ENCODE peak calls at places on chromosomes 2 and 18, in eight cellular contexts. S, U, J, R, T, C, M and O are unnamed samples.

GRCh38 chr2:139480251-139480650 is 700.1 kb upstream of the NXPH2 start:
- DNase-seq in S (no peak), U (no peak), J (no peak), R (no peak), T (no peak), C (no peak), M (no peak), O (no peak)

GRCh38 chr18:35029103-35029502 is 12.1 kb upstream of the MAPRE2 start:
- DNase-seq in S (no peak), U (peak; percentile 62), J (no peak), R (no peak), T (no peak), C (peak; percentile 57), M (no peak), O (no peak)

GRCh38 chr2:241767464-241768250 is 9.0 kb upstream of the GAL3ST2 start:
- DNase-seq in S (no peak), U (no peak), J (peak; percentile 71), R (peak; percentile 43), T (no peak), C (no peak), M (peak; percentile 48), O (peak; percentile 8)

GRCh38 chr2:109348645-109349554 is 219.9 kb downstream of the SH3RF3 start:
- DNase-seq in S (no peak), U (no peak), J (no peak), R (peak; percentile 28), T (peak; percentile 46), C (no peak), M (peak; percentile 37), O (no peak)

GRCh38 chr2:20104900-20105545 is 53.6 kb upstream of the LAPTM4A start:
- DNase-seq in S (no peak), U (no peak), J (no peak), R (no peak), T (no peak), C (no peak), M (no peak), O (no peak)

GRCh38 chr2:105712981-105713596 is 31.6 kb upstream of the NCK2 start:
- DNase-seq in S (no peak), U (no peak), J (no peak), R (no peak), T (no peak), C (no peak), M (no peak), O (no peak)

GRCh38 chr18:59085126-59085794 is 54.4 kb upstream of the SEC11C start:
- DNase-seq in S (no peak), U (no peak), J (no peak), R (no peak), T (no peak), C (no peak), M (no peak), O (no peak)

GRCh38 chr2:160646684-160647444 is 153.3 kb upstream of the RBMS1 start:
- DNase-seq in S (no peak), U (no peak), J (no peak), R (no peak), T (no peak), C (no peak), M (no peak), O (no peak)

GRCh38 chr2:38981061-38981669 is 91.5 kb downstream of the ARHGEF33 start:
- DNase-seq in S (no peak), U (no peak), J (no peak), R (no peak), T (no peak), C (no peak), M (no peak), O (no peak)

GRCh38 chr2:136005462-136006205 is 20.2 kb upstream of the DARS1 start:
- DNase-seq in S (no peak), U (no peak), J (no peak), R (no peak), T (no peak), C (no peak), M (no peak), O (no peak)

GRCh38 chr18:23283933-23284430 is 148.7 kb downstream of the CABLES1 start:
- DNase-seq in S (no peak), U (peak; percentile 47), J (no peak), R (peak; percentile 89), T (no peak), C (no peak), M (peak; percentile 57), O (no peak)

GRCh38 chr2:148842050-148842449 is 33.0 kb upstream of the KIF5C start:
- DNase-seq in S (no peak), U (no peak), J (no peak), R (no peak), T (no peak), C (no peak), M (no peak), O (no peak)

GRCh38 chr2:37579314-37579713 is 92.1 kb downstream of the CDC42EP3 start:
- DNase-seq in S (no peak), U (no peak), J (no peak), R (no peak), T (no peak), C (no peak), M (no peak), O (no peak)

GRCh38 chr18:43601432-43601831 is 324.1 kb upstream of the SYT4 start:
- DNase-seq in S (no peak), U (no peak), J (no peak), R (no peak), T (no peak), C (no peak), M (no peak), O (no peak)

GRCh38 chr18:54278615-54279014 is 9.3 kb downstream of the POLI start:
- DNase-seq in S (no peak), U (no peak), J (no peak), R (no peak), T (no peak), C (no peak), M (no peak), O (no peak)

GRCh38 chr2:241750076-241750840 is 15.8 kb downstream of the D2HGDH start:
- DNase-seq in S (no peak), U (no peak), J (no peak), R (no peak), T (no peak), C (no peak), M (no peak), O (no peak)

GRCh38 chr2:239162141-239162821 is 238.5 kb downstream of the HDAC4 start:
- DNase-seq in S (no peak), U (no peak), J (no peak), R (peak; percentile 25), T (no peak), C (peak; percentile 16), M (no peak), O (no peak)

GRCh38 chr2:70906022-70906421 is 29.7 kb upstream of the ATP6V1B1 start:
- DNase-seq in S (no peak), U (no peak), J (no peak), R (peak; percentile 45), T (peak; percentile 36), C (no peak), M (peak; percentile 62), O (no peak)

GRCh38 chr2:42614838-42615237 is 46.4 kb downstream of the MTA3 start:
- DNase-seq in S (no peak), U (no peak), J (no peak), R (no peak), T (no peak), C (no peak), M (no peak), O (no peak)

GRCh38 chr2:16075045-16076012 is 135.0 kb downstream of the MYCN start:
- DNase-seq in S (no peak), U (no peak), J (no peak), R (no peak), T (no peak), C (no peak), M (no peak), O (no peak)

GRCh38 chr2:86300496-86300895 is 36.9 kb downstream of the REEP1 start:
- DNase-seq in S (no peak), U (no peak), J (no peak), R (no peak), T (no peak), C (no peak), M (no peak), O (no peak)

GRCh38 chr2:220076734-220077133 is 449.3 kb downstream of the SLC4A3 start:
- DNase-seq in S (no peak), U (peak; percentile 80), J (peak; percentile 2), R (peak; percentile 69), T (peak; percentile 74), C (peak; percentile 30), M (no peak), O (peak; percentile 43)
- TF ChIP-seq CTCF in S (peak; percentile 22), U (peak; percentile 73), J (peak; percentile 68), R (peak; percentile 69), T (no peak), C (no peak), M (peak; percentile 11), O (no peak)

GRCh38 chr2:172093416-172094318 is 8.4 kb downstream of the DLX1 start:
- DNase-seq in S (no peak), U (no peak), J (peak; percentile 23), R (no peak), T (no peak), C (no peak), M (no peak), O (no peak)
- H3K27me3 ChIP-seq in S (peaks cover 67% of the 10 kb centered on the region), U (peaks cover 58% of the 10 kb centered on the region), J (peaks cover 77% of the 10 kb centered on the region), R (peaks cover 100% of the 10 kb centered on the region), T (peaks cover 81% of the 10 kb centered on the region), C (peaks cover 100% of the 10 kb centered on the region), M (peaks cover 96% of the 10 kb centered on the region), O (no peaks in the 10 kb centered on the region)

DNA sequence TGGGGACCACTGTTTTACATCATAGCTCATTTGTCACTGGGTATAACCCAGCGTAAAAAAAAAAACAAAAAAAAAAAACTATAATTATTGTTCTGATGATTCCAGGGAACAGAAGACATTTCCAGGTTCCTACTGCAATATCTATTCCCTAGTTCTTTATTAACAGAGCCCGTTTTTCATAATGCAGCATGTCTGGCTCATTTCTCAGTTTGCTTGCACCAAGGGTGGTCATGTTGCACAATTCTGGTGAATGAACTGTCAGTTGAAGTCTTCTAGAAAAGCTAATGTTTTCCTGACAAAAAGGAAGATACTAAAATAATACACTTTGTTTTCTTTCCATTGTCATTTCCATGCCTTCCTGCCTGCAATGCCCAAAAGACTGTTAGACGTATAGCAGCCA is 180.1 kb downstream of the RDH14 start:
- DNase-seq in S (no peak), U (no peak), J (no peak), R (no peak), T (no peak), C (no peak), M (no peak), O (no peak)
- H3K36me3 ChIP-seq in S (no peaks in the 10 kb centered on the region), U (no peaks in the 10 kb centered on the region), J (no peaks in the 10 kb centered on the region), R (no peaks in the 10 kb centered on the region), T (no peaks in the 10 kb centered on the region), C (no peaks in the 10 kb centered on the region), M (no peaks in the 10 kb centered on the region), O (no peaks in the 10 kb centered on the region)

DNA sequence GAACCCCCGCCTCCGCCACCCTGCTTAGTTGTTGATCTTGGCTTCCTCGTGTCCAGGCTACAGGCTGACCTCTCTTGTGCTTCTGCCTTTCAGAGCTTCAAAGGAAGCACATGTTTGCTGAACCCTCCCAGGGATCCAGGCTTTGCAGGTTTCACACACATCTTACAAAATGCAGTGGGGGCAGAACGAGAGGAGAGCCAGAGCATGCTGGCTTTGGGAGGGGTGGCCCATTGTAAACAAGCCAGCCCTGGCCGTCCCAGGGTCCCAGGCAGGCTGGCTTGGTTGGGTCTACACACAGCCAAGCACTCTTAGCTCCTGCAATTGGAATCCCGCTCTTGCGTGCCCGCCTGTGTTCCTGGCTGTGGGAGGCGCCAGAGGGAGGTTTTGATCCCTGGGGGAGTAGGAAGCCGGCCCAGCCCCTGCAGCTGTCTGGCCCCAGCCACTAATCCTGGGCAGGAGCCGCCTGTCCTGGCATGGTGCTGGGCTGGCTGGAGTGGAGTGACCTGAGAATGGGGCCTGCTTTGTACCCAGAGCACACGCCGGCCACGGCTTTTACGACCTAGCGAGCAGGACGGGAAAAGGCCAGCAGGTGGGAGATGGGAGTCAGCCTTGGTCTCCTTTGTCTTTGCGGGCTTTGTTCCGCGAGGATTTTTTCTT is 53.9 kb downstream of the SH3BP4 start:
- DNase-seq in S (peak; percentile 18), U (no peak), J (peak; percentile 70), R (peak; percentile 94), T (no peak), C (peak; percentile 75), M (peak; percentile 77), O (peak; percentile 90)
- TF ChIP-seq CTCF in S (peak; percentile 8), U (peak; percentile 34), J (no peak), R (peak; percentile 71), T (no peak), C (no peak), M (peak; percentile 26), O (no peak)